ENCODE peak calls at places on chromosomes 5 and 9, in ten cellular contexts. U is natural killer cell treated with Interleukin-12 subunit alpha and Interleukin-12 subunit beta and Interleukin-15 and Interleukin-18, amount 100 ng/mL, for 72 hours; L is T-helper 22 cell; G is skeletal muscle cell; V is activated CD8-positive, alpha-beta memory T cell treated with anti-CD3 and anti-CD28 coated beads for 24 hours; N is GM04504; I is stimulated activated CD4-positive, alpha-beta T cell treated with anti-CD3 and anti-CD28 coated beads, Interleukin-2, amount 100 ng/mL, for 48 hours; F is cardiac fibroblast; C is GM19239; S is NCI-H1417. A is an unnamed sample.

GRCh38 chr5:178732281-178732680 is 1.8 kb upstream of the ZNF354A start:
- DNase-seq in U (no peak), C (no peak), V (no peak), I (no peak), G (no peak), S (no peak), F (peak; percentile 3), L (no peak), N (no peak), A (no peak)

GRCh38 chr5:135235551-135236100 is 163.4 kb downstream of the MACROH2A1 start:
- DNase-seq in U (no peak), C (no peak), N (no peak), F (no peak), S (no peak), G (no peak), I (no peak), L (no peak), V (no peak), A (no peak)

GRCh38 chr5:134288610-134289009 is 62.7 kb upstream of the PPP2CA start:
- DNase-seq in C (no peak), U (no peak), V (no peak), N (no peak), F (no peak), I (no peak), S (no peak), L (no peak), G (no peak), A (no peak)

GRCh38 chr5:179267071-179267670 is 78.1 kb downstream of the ADAMTS2 start:
- DNase-seq in N (no peak), C (no peak), V (peak; percentile 47), U (no peak), S (no peak), G (no peak), I (no peak), F (no peak), L (no peak), A (no peak)

GRCh38 chr9:133361507-133362092 is 5.2 kb downstream of the SURF2 start:
- DNase-seq in F (no peak), V (no peak), N (no peak), I (no peak), L (no peak), C (no peak), U (no peak), S (no peak), G (no peak), A (no peak)

GRCh38 chr5:83516962-83517750 is 45.6 kb downstream of the VCAN start:
- DNase-seq in C (no peak), G (no peak), I (no peak), U (no peak), V (no peak), N (no peak), S (no peak), F (no peak), L (no peak), A (no peak)

GRCh38 chr9:26326473-26327044 is 566.0 kb downstream of the CAAP1 start:
- DNase-seq in U (no peak), F (peak; percentile 81), S (peak; percentile 5), V (no peak), G (no peak), L (no peak), N (peak; percentile 53), C (peak; percentile 1), I (no peak), A (peak; percentile 62)

GRCh38 chr9:37639109-37639748 is 11.5 kb upstream of the FRMPD1 start:
- DNase-seq in F (peak; percentile 6), S (no peak), C (no peak), G (no peak), N (no peak), L (no peak), U (no peak), V (no peak), I (no peak), A (no peak)

GRCh38 chr5:11157132-11157531 is 396.1 kb upstream of the DAP start:
- DNase-seq in S (no peak), G (no peak), V (no peak), I (no peak), N (no peak), U (no peak), F (no peak), C (no peak), L (no peak), A (no peak)

GRCh38 chr9:111992523-111992922 is 95.9 kb downstream of the UGCG start:
- DNase-seq in L (no peak), C (no peak), S (no peak), U (no peak), I (no peak), V (no peak), F (peak; percentile 35), N (no peak), G (peak; percentile 39), A (no peak)

GRCh38 chr5:5711112-5711511 is 288.6 kb downstream of the ICE1 start:
- DNase-seq in G (no peak), V (no peak), U (no peak), C (no peak), F (no peak), L (no peak), I (no peak), S (no peak), N (no peak), A (no peak)

GRCh38 chr5:2330731-2331130 is 420.7 kb downstream of the IRX2 start:
- DNase-seq in F (no peak), N (no peak), L (no peak), S (no peak), C (no peak), I (no peak), G (no peak), U (no peak), V (no peak), A (no peak)

GRCh38 chr9:125472926-125473701 is 211.5 kb downstream of the GAPVD1 start:
- DNase-seq in G (no peak), I (no peak), L (no peak), S (peak; percentile 14), U (no peak), C (no peak), V (no peak), F (peak; percentile 83), N (no peak), A (peak; percentile 52)

GRCh38 chr5:17305964-17306725 is 88.7 kb downstream of the BASP1 start:
- DNase-seq in C (no peak), I (no peak), V (no peak), G (peak; percentile 63), N (no peak), S (no peak), U (no peak), L (no peak), F (peak; percentile 83), A (peak; percentile 68)

GRCh38 chr9:120711841-120712538 is 2.3 kb downstream of the MEGF9 start:
- DNase-seq in L (no peak), V (no peak), C (no peak), I (no peak), S (no peak), F (no peak), G (no peak), U (no peak), N (no peak), A (no peak)

GRCh38 chr5:153147891-153148623 is 342.4 kb upstream of the GRIA1 start:
- DNase-seq in N (peak; percentile 10), C (no peak), L (no peak), I (no peak), U (no peak), F (peak; percentile 64), V (no peak), S (no peak), G (peak; percentile 56), A (peak; percentile 31)

GRCh38 chr9:131049829-131050715 is 41.1 kb downstream of the LAMC3 start:
- DNase-seq in N (no peak), U (no peak), V (no peak), I (no peak), L (no peak), F (no peak), S (no peak), G (no peak), C (no peak), A (no peak)

GRCh38 chr5:61055434-61056006 is 106.7 kb downstream of the SMIM15 start:
- DNase-seq in L (no peak), F (peak; percentile 75), I (no peak), V (no peak), G (no peak), N (peak; percentile 22), C (no peak), S (peak; percentile 21), U (no peak), A (peak; percentile 29)

GRCh38 chr9:72292184-72292787 is 72.7 kb downstream of the ZFAND5 start:
- DNase-seq in V (no peak), N (peak; percentile 5), C (no peak), F (peak; percentile 71), S (peak; percentile 20), U (no peak), G (no peak), L (no peak), I (no peak), A (peak; percentile 33)

GRCh38 chr9:90290716-90291485 is 351.7 kb downstream of the DIRAS2 start:
- DNase-seq in F (peak; percentile 51), C (no peak), U (no peak), N (no peak), V (no peak), I (no peak), L (no peak), G (no peak), S (no peak), A (peak; percentile 10)

GRCh38 chr5:176486189-176486757 is 38.1 kb downstream of the FAF2 start:
- DNase-seq in I (no peak), N (no peak), L (no peak), G (no peak), U (no peak), S (no peak), F (no peak), V (no peak), C (no peak), A (no peak)

GRCh38 chr9:124853605-124854143 is 414 bp downstream of the WDR38 start:
- DNase-seq in U (peak; percentile 54), V (no peak), L (no peak), F (no peak), C (no peak), G (no peak), I (no peak), N (no peak), S (no peak), A (no peak)

GRCh38 chr5:113678924-113679575 is 165.6 kb downstream of the YTHDC2 start:
- DNase-seq in C (peak; percentile 2), S (peak; percentile 11), F (peak; percentile 62), U (no peak), G (no peak), I (peak; percentile 11), L (no peak), N (peak; percentile 4), V (no peak), A (peak; percentile 13)

GRCh38 chr5:169656125-169656990 is 19.3 kb downstream of the DOCK2 start:
- DNase-seq in L (no peak), I (no peak), V (no peak), C (no peak), U (peak; percentile 68), S (no peak), N (no peak), G (peak; percentile 24), F (peak; percentile 46), A (no peak)

GRCh38 chr5:2566280-2566679 is 185.2 kb downstream of the IRX2 start:
- DNase-seq in V (no peak), S (no peak), L (no peak), F (no peak), G (no peak), C (no peak), I (no peak), U (no peak), N (no peak), A (no peak)

GRCh38 chr9:18274693-18275092 is 199.3 kb upstream of the ADAMTSL1 start:
- DNase-seq in V (no peak), N (no peak), S (no peak), I (no peak), G (peak; percentile 37), L (no peak), U (no peak), F (peak; percentile 86), C (no peak), A (peak; percentile 36)

GRCh38 chr5:3186711-3187450 is 408.8 kb upstream of the IRX1 start:
- DNase-seq in S (no peak), G (no peak), C (no peak), N (no peak), F (no peak), U (no peak), V (no peak), I (no peak), L (no peak), A (no peak)

GRCh38 chr5:143229896-143230675 is 173.4 kb downstream of the NR3C1 start:
- DNase-seq in L (peak; percentile 14), U (peak; percentile 65), I (no peak), C (peak; percentile 47), S (peak; percentile 34), F (no peak), V (no peak), N (peak; percentile 51), G (no peak), A (no peak)

A was measured in stromal cell of bone marrow.